ENCODE peak calls at places on chromosomes 7 and 10, in four cellular contexts. B is aorta; O is adipocyte; Q is CD4-positive, alpha-beta T cell. Z is an unnamed sample. For H3K9me3, the result is how much of the 10 kb centered on the place peaks cover.

GRCh38 chr7:4612939-4613841 is 68.9 kb upstream of the FOXK1 start:
- DNase-seq in O (peak), B (peak), Q (no peak), Z (no peak)

GRCh38 chr10:7787857-7788639 is at the start of the genes ATP5F1C and KIN:
- DNase-seq in O (peak), Q (peak), B (peak), Z (peak)

GRCh38 chr7:151453326-151453791 is 13.4 kb upstream of the CRYGN start:
- DNase-seq in O (peak), B (no peak), Q (no peak), Z (no peak)

GRCh38 chr10:76553231-76553630 is 1084.4 kb downstream of the KCNMA1 start:
- DNase-seq in B (no peak), O (no peak), Q (no peak), Z (no peak)

GRCh38 chr10:73017955-73018480 is 63.4 kb upstream of the PLA2G12B start:
- DNase-seq in O (no peak), Q (no peak), B (peak), Z (no peak)

GRCh38 chr10:115706482-115707076 is 566.4 kb downstream of the GFRA1 start:
- DNase-seq in B (no peak), Q (no peak), O (peak), Z (no peak)

GRCh38 chr10:117568226-117568625 is 25.7 kb downstream of the EMX2 start:
- DNase-seq in B (no peak), Q (no peak), O (no peak), Z (no peak)

GRCh38 chr10:29784175-29784773 is 149.5 kb upstream of the SVIL start:
- DNase-seq in B (peak), Q (no peak), O (peak), Z (no peak)

GRCh38 chr7:112630565-112630964 is 149.8 kb downstream of the LSMEM1 start:
- DNase-seq in Q (no peak), B (no peak), O (peak), Z (no peak)

GRCh38 chr7:907158-907980 is 31.0 kb downstream of the GET4 start:
- DNase-seq in B (no peak), Q (no peak), O (no peak), Z (no peak)

GRCh38 chr7:76071316-76072242 is 23.7 kb downstream of the MDH2 start:
- DNase-seq in Q (no peak), O (no peak), B (no peak), Z (no peak)

GRCh38 chr7:79778786-79779382 is 325.4 kb upstream of the MAGI2 start:
- DNase-seq in B (no peak), O (peak), Q (no peak), Z (no peak)

GRCh38 chr10:59949608-59950007 is 43.3 kb upstream of the CCDC6 start:
- DNase-seq in O (no peak), Q (no peak), B (no peak), Z (no peak)

GRCh38 chr10:94409016-94409657 is 6.8 kb downstream of the TBC1D12 start:
- DNase-seq in O (no peak), B (no peak), Q (no peak), Z (no peak)

GRCh38 chr7:30464231-30464660 is 14.3 kb downstream of the NOD1 start:
- DNase-seq in B (no peak), O (no peak), Q (no peak), Z (no peak)

GRCh38 chr10:5504146-5505072 is 5.0 kb upstream of the CALML5 start:
- DNase-seq in Q (no peak), O (no peak), B (no peak), Z (no peak)

DNA sequence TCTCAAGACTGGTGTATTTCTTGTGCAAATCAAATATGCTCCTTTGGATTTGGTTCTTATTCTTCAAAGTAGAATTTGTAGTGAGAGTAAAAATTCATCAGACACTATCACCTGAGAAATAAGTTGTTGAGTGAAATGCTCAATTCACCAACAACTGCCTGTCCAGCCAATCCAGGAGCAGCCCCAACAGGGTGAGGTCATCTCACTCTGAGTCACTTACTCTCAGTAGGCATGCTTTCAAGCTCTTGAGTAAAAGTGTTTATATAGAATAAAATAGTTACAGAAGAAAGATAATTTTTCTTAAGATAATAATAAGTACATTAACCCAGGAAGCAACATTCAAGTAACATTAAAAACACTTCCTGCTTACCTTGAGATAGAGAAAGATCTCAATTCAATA is 287.6 kb upstream of the NPVF start:
- DNase-seq in Q (no peak), B (no peak), O (no peak), Z (no peak)
- H3K9me3 ChIP-seq in Q (under half), B (under half), O (under half), Z (under half)

GRCh38 chr7:157769016-157769869 is 432.4 kb downstream of the DNAJB6 start:
- DNase-seq in B (peak), O (no peak), Q (no peak), Z (no peak)
- H3K9me3 ChIP-seq in B (under half), O (under half), Q (under half), Z (under half)

GRCh38 chr7:147231275-147231674 is 1114.7 kb downstream of the CNTNAP2 start:
- DNase-seq in B (no peak), Q (no peak), O (no peak), Z (no peak)
- H3K9me3 ChIP-seq in B (under half), Q (under half), O (under half), Z (under half)

GRCh38 chr10:114117728-114118127 is 56.3 kb downstream of the CCDC186 start:
- DNase-seq in Q (no peak), O (no peak), B (no peak), Z (no peak)

GRCh38 chr10:114110174-114110972 is 63.6 kb downstream of the CCDC186 start:
- DNase-seq in O (no peak), B (no peak), Q (no peak), Z (no peak)

GRCh38 chr10:114121031-114121430 is 53.0 kb downstream of the CCDC186 start:
- DNase-seq in B (no peak), Q (no peak), O (no peak), Z (no peak)

GRCh38 chr10:114118514-114118913 is 55.5 kb downstream of the CCDC186 start:
- DNase-seq in Q (no peak), B (no peak), O (no peak), Z (no peak)

GRCh38 chr10:114115661-114116060 is 58.3 kb downstream of the CCDC186 start:
- DNase-seq in O (no peak), Q (no peak), B (no peak), Z (no peak)
- H3K9me3 ChIP-seq in O (under half), Q (under half), B (under half), Z (under half)

Z was measured in esophagus squamous epithelium.